ENCODE peak calls at places on chromosomes 7 and 10, in seven cellular contexts. H is HFFc6, U is HCT116, B is MM.1S, Z is breast epithelium, L is upper lobe of left lung, N is GM20000. V is an unnamed sample.

GRCh38 chr7:137591444-137591843 is 247.9 kb upstream of the PTN start:
- DNase-seq in H (peak; percentile 79), U (no peak), B (peak; percentile 18), Z (no peak), L (no peak), N (no peak), V (no peak)

GRCh38 chr10:129541208-129541607 is 74.2 kb downstream of the MGMT start:
- DNase-seq in H (no peak), U (no peak), B (no peak), Z (no peak), L (no peak), N (no peak), V (no peak)

GRCh38 chr10:106836923-106837322 is 327.6 kb downstream of the SORCS1 start:
- DNase-seq in H (no peak), U (no peak), B (peak; percentile 86), Z (no peak), L (no peak), N (no peak), V (peak; percentile 11)

GRCh38 chr10:55091691-55092328 is 290.8 kb upstream of the PCDH15 start:
- DNase-seq in H (no peak), U (no peak), B (peak; percentile 24), Z (no peak), L (no peak), N (peak; percentile 3), V (no peak)

GRCh38 chr7:92633211-92633906 is 43.2 kb upstream of the FAM133B start:
- DNase-seq in H (peak; percentile 91), U (peak; percentile 66), B (peak; percentile 42), Z (no peak), L (peak; percentile 38), N (no peak), V (no peak)

GRCh38 chr7:149777551-149778326 is 4.4 kb upstream of the ZNF467 start:
- DNase-seq in H (no peak), U (no peak), B (no peak), Z (no peak), L (no peak), N (no peak), V (no peak)

GRCh38 chr7:15682751-15683150 is 3.7 kb downstream of the MEOX2 start:
- DNase-seq in H (no peak), U (no peak), B (no peak), Z (no peak), L (no peak), N (no peak), V (no peak)

GRCh38 chr7:157471259-157472125 is 134.7 kb downstream of the DNAJB6 start:
- DNase-seq in H (no peak), U (no peak), B (no peak), Z (no peak), L (no peak), N (no peak), V (no peak)

GRCh38 chr7:45324683-45325237 is 167.2 kb downstream of the RAMP3 start:
- DNase-seq in H (no peak), U (no peak), B (no peak), Z (no peak), L (no peak), N (no peak), V (no peak)

GRCh38 chr10:131983780-131984179 is 2.1 kb upstream of the BNIP3 start:
- DNase-seq in H (peak; percentile 96), U (no peak), B (no peak), Z (peak; percentile 9), L (no peak), N (no peak), V (no peak)

DNA sequence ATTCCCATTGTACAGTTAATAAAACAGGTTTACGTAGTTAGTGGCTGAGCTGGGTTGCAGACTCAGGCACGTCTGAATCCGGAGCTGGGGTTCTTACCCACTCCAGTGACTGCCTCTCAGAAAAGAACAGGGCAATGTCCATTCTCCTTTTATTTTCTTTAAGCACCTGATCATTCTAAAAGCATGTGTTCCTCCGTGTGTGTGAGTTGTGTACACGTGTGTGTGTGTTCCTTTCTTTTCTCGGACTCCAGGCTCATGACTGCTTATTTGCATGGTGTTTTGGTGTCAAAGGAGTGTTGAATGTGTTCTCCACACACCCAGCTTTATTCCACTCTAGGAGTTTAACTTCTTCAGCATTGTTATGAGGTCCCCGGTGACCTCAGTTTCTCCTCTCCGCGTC is 260.1 kb downstream of the SNX10 start:
- DNase-seq in H (no peak), U (no peak), B (no peak), Z (no peak), L (no peak), N (no peak), V (no peak)
- TF ChIP-seq CTCF in H (no peak), U (no peak), B (no peak), Z (no peak), L (no peak), N (no peak), V (no peak)

GRCh38 chr7:151076863-151077704 is 3.5 kb downstream of the FASTK start:
- DNase-seq in H (no peak), U (no peak), B (no peak), Z (no peak), L (no peak), N (no peak), V (no peak)
- TF ChIP-seq CTCF in H (peak; percentile 71), U (peak; percentile 62), B (peak; percentile 35), Z (no peak), L (peak; percentile 28), N (no peak), V (peak; percentile 12)

GRCh38 chr7:71135663-71136062 is 3.7 kb downstream of the GALNT17 start:
- DNase-seq in H (no peak), U (no peak), B (no peak), Z (no peak), L (no peak), N (no peak), V (peak; percentile 49)
- TF ChIP-seq CTCF in H (no peak), U (no peak), B (no peak), Z (no peak), L (no peak), N (no peak), V (no peak)

GRCh38 chr7:73861305-73861704 is 346 bp downstream of the TMEM270 start:
- DNase-seq in H (no peak), U (no peak), B (no peak), Z (no peak), L (no peak), N (no peak), V (no peak)

GRCh38 chr7:73860859-73861258 is at the start of gene TMEM270:
- DNase-seq in H (no peak), U (no peak), B (no peak), Z (no peak), L (no peak), N (no peak), V (no peak)

GRCh38 chr7:73856941-73857340 is 4.0 kb upstream of the TMEM270 start:
- DNase-seq in H (no peak), U (no peak), B (no peak), Z (no peak), L (no peak), N (no peak), V (no peak)

DNA sequence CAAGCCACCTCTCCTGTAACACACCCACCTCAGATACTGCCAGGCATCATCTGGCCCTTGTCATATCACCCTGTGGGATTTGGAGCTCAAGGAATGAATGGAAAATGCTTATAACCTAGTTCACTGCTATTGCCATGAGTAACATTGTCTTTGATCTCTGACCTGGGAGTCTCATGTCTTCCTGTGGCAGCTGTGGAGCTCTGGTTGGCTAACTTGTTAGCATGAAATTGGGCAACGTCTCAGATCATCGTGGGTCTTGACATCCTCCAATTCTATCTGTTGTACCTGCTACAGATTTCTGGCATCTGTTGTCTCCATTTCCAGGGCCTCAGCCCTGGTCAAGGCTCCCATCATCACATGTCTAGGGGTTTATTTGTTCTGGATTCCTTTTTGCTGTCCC is 2.2 kb upstream of the TMEM270 start:
- DNase-seq in H (no peak), U (no peak), B (no peak), Z (no peak), L (no peak), N (no peak), V (no peak)
- TF ChIP-seq CTCF in H (no peak), U (no peak), B (no peak), Z (no peak), L (no peak), N (no peak), V (no peak)

DNA sequence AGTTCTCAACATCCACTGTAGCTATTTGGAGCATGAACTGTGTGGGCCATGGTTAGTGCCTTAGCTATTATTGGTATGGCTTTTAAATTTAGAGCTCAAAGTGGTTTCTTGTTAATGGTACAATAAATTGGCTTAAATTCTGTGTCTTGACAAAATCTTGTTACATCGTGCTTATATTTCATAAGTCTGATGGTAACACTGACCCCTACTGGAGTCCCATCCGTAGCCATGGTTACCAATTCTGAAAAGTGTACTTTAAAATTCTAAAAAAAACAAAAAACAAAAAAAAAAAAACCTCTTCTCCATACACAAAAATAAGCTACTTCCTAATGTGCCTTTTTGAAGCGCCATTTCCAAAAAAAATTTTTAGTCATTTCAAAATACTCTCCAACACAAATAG is 6.4 kb upstream of the RPP30 start:
- DNase-seq in H (peak; percentile 39), U (no peak), B (peak; percentile 25), Z (no peak), L (no peak), N (no peak), V (no peak)
- TF ChIP-seq CTCF in H (peak; percentile 72), U (peak; percentile 47), B (peak; percentile 40), Z (no peak), L (no peak), N (no peak), V (no peak)

DNA sequence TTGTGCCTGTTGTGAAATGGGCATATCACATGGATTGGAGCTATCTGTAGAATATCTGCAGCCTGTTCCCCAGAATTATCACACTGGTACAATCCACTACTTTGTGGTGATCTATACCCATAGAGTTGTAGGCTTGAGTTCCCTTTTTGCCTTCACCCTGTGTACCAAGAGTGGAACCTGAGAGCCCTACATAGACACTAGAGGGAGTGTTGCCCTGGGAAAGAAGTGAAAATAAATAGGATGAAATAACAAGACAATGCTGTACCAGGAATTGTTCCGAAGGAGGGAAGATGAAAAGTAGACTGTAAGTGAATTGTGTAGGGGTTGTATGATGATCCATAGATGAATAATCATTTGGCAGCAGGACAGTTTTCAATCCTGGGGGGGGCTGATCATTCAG is 9.0 kb downstream of the SORCS3 start:
- DNase-seq in H (no peak), U (no peak), B (no peak), Z (no peak), L (no peak), N (no peak), V (no peak)
- TF ChIP-seq CTCF in H (peak; percentile 48), U (peak; percentile 50), B (no peak), Z (no peak), L (no peak), N (no peak), V (no peak)